ENCODE peak calls at places on chromosomes 7 and 10, in seven cellular contexts. One of them, this sample, is unnamed.
A peak's percentile ranks its signal among the peaks of the same experiment; 100 is the strongest.

GRCh38 chr10:93469454-93469853 is 12.7 kb downstream of the MYOF start:
- DNase-seq in K562: no peak
- DNase-seq in spleen: no peak
- DNase-seq in HFFc6: peak; percentile 51
- DNase-seq in ovary: no peak
- DNase-seq in kidney: no peak
- DNase-seq in epithelial cell of esophagus: no peak
- DNase-seq in this sample: no peak

GRCh38 chr7:25619963-25620799 is 391.9 kb upstream of the NPVF start:
- DNase-seq in K562: no peak
- DNase-seq in ovary: no peak
- DNase-seq in kidney: peak; percentile 77
- DNase-seq in spleen: no peak
- DNase-seq in HFFc6: no peak
- DNase-seq in epithelial cell of esophagus: no peak
- DNase-seq in this sample: no peak

GRCh38 chr7:40865441-40866233 is 730.8 kb downstream of the SUGCT start:
- DNase-seq in kidney: peak; percentile 55
- DNase-seq in HFFc6: no peak
- DNase-seq in K562: no peak
- DNase-seq in ovary: no peak
- DNase-seq in spleen: no peak
- DNase-seq in epithelial cell of esophagus: no peak
- DNase-seq in this sample: no peak

GRCh38 chr7:73704640-73705550 is 14.6 kb downstream of the STX1A start:
- DNase-seq in kidney: no peak
- DNase-seq in ovary: peak; percentile 41
- DNase-seq in epithelial cell of esophagus: peak; percentile 80
- DNase-seq in spleen: no peak
- DNase-seq in K562: no peak
- DNase-seq in HFFc6: no peak
- DNase-seq in this sample: no peak

GRCh38 chr10:6689036-6689435 is 109.0 kb upstream of the PRKCQ start:
- DNase-seq in spleen: no peak
- DNase-seq in epithelial cell of esophagus: peak; percentile 46
- DNase-seq in K562: no peak
- DNase-seq in kidney: no peak
- DNase-seq in HFFc6: no peak
- DNase-seq in ovary: no peak
- DNase-seq in this sample: no peak

GRCh38 chr10:10796774-10797415 is 220.8 kb upstream of the CELF2 start:
- DNase-seq in K562: no peak
- DNase-seq in HFFc6: no peak
- DNase-seq in kidney: no peak
- DNase-seq in epithelial cell of esophagus: peak; percentile 86
- DNase-seq in spleen: no peak
- DNase-seq in ovary: no peak
- DNase-seq in this sample: no peak

GRCh38 chr10:114551310-114551972 is 106.6 kb downstream of the ABLIM1 start:
- DNase-seq in spleen: no peak
- DNase-seq in epithelial cell of esophagus: no peak
- DNase-seq in HFFc6: no peak
- DNase-seq in kidney: no peak
- DNase-seq in K562: no peak
- DNase-seq in ovary: peak; percentile 47
- DNase-seq in this sample: no peak

GRCh38 chr7:159032310-159032709 is 112.4 kb downstream of the VIPR2 start:
- DNase-seq in spleen: peak; percentile 71
- DNase-seq in HFFc6: no peak
- DNase-seq in K562: no peak
- DNase-seq in kidney: no peak
- DNase-seq in epithelial cell of esophagus: no peak
- DNase-seq in ovary: no peak
- DNase-seq in this sample: peak; percentile 3

GRCh38 chr10:100969175-100970075 is at the start of gene SEMA4G:
- DNase-seq in HFFc6: no peak
- DNase-seq in epithelial cell of esophagus: peak; percentile 16
- DNase-seq in kidney: peak; percentile 84
- DNase-seq in spleen: peak; percentile 84
- DNase-seq in K562: peak; percentile 84
- DNase-seq in ovary: peak; percentile 76
- DNase-seq in this sample: peak; percentile 69

GRCh38 chr7:90596745-90597526 is 815 bp downstream of the CDK14 start:
- DNase-seq in spleen: no peak
- DNase-seq in ovary: no peak
- DNase-seq in kidney: no peak
- DNase-seq in epithelial cell of esophagus: peak; percentile 41
- DNase-seq in K562: no peak
- DNase-seq in HFFc6: peak; percentile 48
- DNase-seq in this sample: peak; percentile 26

GRCh38 chr10:16787361-16787791 is 29.8 kb downstream of the RSU1 start:
- DNase-seq in HFFc6: no peak
- DNase-seq in ovary: no peak
- DNase-seq in spleen: no peak
- DNase-seq in K562: no peak
- DNase-seq in kidney: no peak
- DNase-seq in epithelial cell of esophagus: no peak
- DNase-seq in this sample: no peak

GRCh38 chr7:17234398-17235021 is 63.9 kb upstream of the AHR start:
- DNase-seq in kidney: no peak
- DNase-seq in epithelial cell of esophagus: peak; percentile 90
- DNase-seq in ovary: no peak
- DNase-seq in K562: peak; percentile 17
- DNase-seq in spleen: no peak
- DNase-seq in HFFc6: peak; percentile 95
- DNase-seq in this sample: no peak

GRCh38 chr10:7303067-7303629 is 107.7 kb downstream of the SFMBT2 start:
- DNase-seq in spleen: no peak
- DNase-seq in epithelial cell of esophagus: no peak
- DNase-seq in HFFc6: no peak
- DNase-seq in kidney: no peak
- DNase-seq in K562: no peak
- DNase-seq in ovary: no peak
- DNase-seq in this sample: no peak

GRCh38 chr7:159144756-159145543 is at the start of gene VIPR2:
- DNase-seq in K562: no peak
- DNase-seq in kidney: no peak
- DNase-seq in spleen: peak; percentile 74
- DNase-seq in ovary: peak; percentile 76
- DNase-seq in HFFc6: no peak
- DNase-seq in epithelial cell of esophagus: no peak
- DNase-seq in this sample: no peak

GRCh38 chr10:46550076-46550790 is 6.2 kb downstream of the GPRIN2 start:
- DNase-seq in kidney: peak; percentile 83
- DNase-seq in K562: no peak
- DNase-seq in HFFc6: no peak
- DNase-seq in spleen: peak; percentile 81
- DNase-seq in ovary: peak; percentile 21
- DNase-seq in epithelial cell of esophagus: no peak
- DNase-seq in this sample: peak; percentile 5

GRCh38 chr10:12448340-12448728 is 99.0 kb downstream of the CAMK1D start:
- DNase-seq in kidney: no peak
- DNase-seq in ovary: no peak
- DNase-seq in HFFc6: no peak
- DNase-seq in epithelial cell of esophagus: no peak
- DNase-seq in K562: no peak
- DNase-seq in spleen: no peak
- DNase-seq in this sample: no peak

GRCh38 chr7:101089876-101090275 is 4.6 kb downstream of the TRIM56 start:
- DNase-seq in spleen: no peak
- DNase-seq in kidney: peak; percentile 43
- DNase-seq in ovary: no peak
- DNase-seq in epithelial cell of esophagus: no peak
- DNase-seq in HFFc6: no peak
- DNase-seq in K562: no peak
- DNase-seq in this sample: no peak

GRCh38 chr7:5854738-5855137 is 25.9 kb upstream of the OCM start:
- DNase-seq in K562: no peak
- DNase-seq in spleen: no peak
- DNase-seq in ovary: no peak
- DNase-seq in epithelial cell of esophagus: no peak
- DNase-seq in HFFc6: no peak
- DNase-seq in kidney: peak; percentile 1
- DNase-seq in this sample: no peak
- TF ChIP-seq CTCF in K562: no peak
- TF ChIP-seq CTCF in spleen: no peak
- TF ChIP-seq CTCF in ovary: no peak
- TF ChIP-seq CTCF in epithelial cell of esophagus: no peak
- TF ChIP-seq CTCF in HFFc6: no peak
- TF ChIP-seq CTCF in kidney: no peak
- TF ChIP-seq CTCF in this sample: no peak

GRCh38 chr7:32140540-32140939 is 70.3 kb upstream of the PDE1C start:
- DNase-seq in spleen: no peak
- DNase-seq in kidney: no peak
- DNase-seq in K562: no peak
- DNase-seq in epithelial cell of esophagus: no peak
- DNase-seq in HFFc6: no peak
- DNase-seq in ovary: no peak
- DNase-seq in this sample: no peak
- TF ChIP-seq CTCF in spleen: no peak
- TF ChIP-seq CTCF in kidney: no peak
- TF ChIP-seq CTCF in K562: no peak
- TF ChIP-seq CTCF in epithelial cell of esophagus: peak; percentile 20
- TF ChIP-seq CTCF in HFFc6: no peak
- TF ChIP-seq CTCF in ovary: no peak
- TF ChIP-seq CTCF in this sample: no peak

GRCh38 chr7:44488955-44489354 is 1.5 kb downstream of the NUDCD3 start:
- DNase-seq in HFFc6: no peak
- DNase-seq in epithelial cell of esophagus: no peak
- DNase-seq in K562: no peak
- DNase-seq in ovary: no peak
- DNase-seq in spleen: no peak
- DNase-seq in kidney: no peak
- DNase-seq in this sample: no peak

GRCh38 chr7:44491229-44491628 is 771 bp upstream of the NUDCD3 start:
- DNase-seq in K562: no peak
- DNase-seq in ovary: no peak
- DNase-seq in HFFc6: no peak
- DNase-seq in kidney: no peak
- DNase-seq in epithelial cell of esophagus: no peak
- DNase-seq in spleen: no peak
- DNase-seq in this sample: no peak

GRCh38 chr7:44489955-44490350 is 505 bp downstream of the NUDCD3 start:
- DNase-seq in epithelial cell of esophagus: peak; percentile 63
- DNase-seq in ovary: no peak
- DNase-seq in spleen: no peak
- DNase-seq in K562: peak; percentile 28
- DNase-seq in kidney: no peak
- DNase-seq in HFFc6: no peak
- DNase-seq in this sample: no peak

GRCh38 chr7:44486693-44487092 is 3.8 kb downstream of the NUDCD3 start:
- DNase-seq in epithelial cell of esophagus: peak; percentile 74
- DNase-seq in spleen: no peak
- DNase-seq in K562: no peak
- DNase-seq in ovary: no peak
- DNase-seq in HFFc6: peak; percentile 17
- DNase-seq in kidney: no peak
- DNase-seq in this sample: no peak

DNA sequence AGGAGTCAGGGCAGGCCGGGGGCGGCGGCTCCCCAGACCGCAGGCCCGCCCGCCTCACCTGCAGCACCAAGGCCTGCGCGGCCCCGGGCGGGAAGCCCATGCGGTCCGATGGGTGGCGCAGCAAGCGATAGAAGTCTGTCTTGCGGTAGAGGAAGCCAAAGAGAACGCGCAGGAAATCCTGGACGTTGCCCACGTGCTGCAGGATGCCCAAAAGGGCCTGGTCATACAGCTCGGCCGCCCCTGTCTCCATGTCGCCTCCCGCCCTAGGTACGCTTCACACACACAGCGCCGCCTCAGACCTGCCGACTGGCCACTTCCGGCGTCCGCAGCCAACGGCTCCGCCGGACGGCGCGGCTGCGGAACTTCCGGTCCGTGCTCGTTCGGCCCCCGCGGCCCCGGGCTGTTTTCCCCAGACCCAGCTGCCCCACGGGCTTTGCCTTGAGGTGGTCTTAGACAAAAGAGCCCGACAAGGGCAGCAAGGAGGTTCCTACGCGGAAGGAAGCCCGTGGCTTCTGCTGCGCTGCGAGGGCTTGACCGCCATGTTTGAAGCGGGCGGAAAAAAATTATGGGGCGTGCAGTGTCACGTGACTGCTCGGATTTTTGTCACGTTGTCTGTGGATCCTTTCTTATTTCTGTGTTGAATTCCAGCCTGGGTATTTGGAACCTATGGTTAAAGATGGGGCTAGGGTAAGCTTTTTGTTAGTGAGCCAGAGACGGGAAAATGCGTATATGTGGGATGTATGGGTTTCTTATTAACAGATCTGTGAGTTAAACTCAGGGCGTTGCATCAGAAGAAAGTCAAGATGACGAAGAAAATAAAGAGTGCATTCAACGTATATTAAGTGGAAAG is at the start of gene NUDCD3:
- DNase-seq in kidney: peak; percentile 96
- DNase-seq in epithelial cell of esophagus: peak; percentile 85
- DNase-seq in HFFc6: peak; percentile 68
- DNase-seq in ovary: peak; percentile 82
- DNase-seq in spleen: peak; percentile 95
- DNase-seq in K562: peak; percentile 88
- DNase-seq in this sample: peak; percentile 75
- TF ChIP-seq CTCF in kidney: no peak
- TF ChIP-seq CTCF in epithelial cell of esophagus: peak; percentile 20
- TF ChIP-seq CTCF in HFFc6: peak; percentile 59
- TF ChIP-seq CTCF in ovary: peak; percentile 21
- TF ChIP-seq CTCF in spleen: no peak
- TF ChIP-seq CTCF in K562: no peak
- TF ChIP-seq CTCF in this sample: no peak

GRCh38 chr7:116938678-116939077 is 14.6 kb upstream of the ST7 start:
- DNase-seq in epithelial cell of esophagus: no peak
- DNase-seq in HFFc6: no peak
- DNase-seq in ovary: no peak
- DNase-seq in spleen: no peak
- DNase-seq in kidney: no peak
- DNase-seq in K562: no peak
- DNase-seq in this sample: no peak
- TF ChIP-seq CTCF in epithelial cell of esophagus: no peak
- TF ChIP-seq CTCF in HFFc6: no peak
- TF ChIP-seq CTCF in ovary: no peak
- TF ChIP-seq CTCF in spleen: no peak
- TF ChIP-seq CTCF in kidney: no peak
- TF ChIP-seq CTCF in K562: no peak
- TF ChIP-seq CTCF in this sample: no peak